ENCODE peak calls at places on chromosomes 6 and 20, in seven cellular contexts. One of them, this sample, is unnamed. For H3K4me1, the result is how much of the 10 kb centered on the place peaks cover.

GRCh38 chr6:83424392-83425018 is 6.3 kb downstream of the ME1 start:
- DNase-seq in K562: no peak
- DNase-seq in cardiac muscle cell: no peak
- DNase-seq in A673: no peak
- DNase-seq in fibroblast of lung: no peak
- DNase-seq in tibial artery: no peak
- DNase-seq in SJSA1: no peak
- DNase-seq in this sample: no peak

GRCh38 chr20:43006651-43007375 is 182.9 kb downstream of the PTPRT start:
- DNase-seq in A673: no peak
- DNase-seq in K562: no peak
- DNase-seq in SJSA1: no peak
- DNase-seq in tibial artery: no peak
- DNase-seq in fibroblast of lung: no peak
- DNase-seq in cardiac muscle cell: no peak
- DNase-seq in this sample: no peak

GRCh38 chr6:144952456-144953240 is 667.5 kb downstream of the UTRN start:
- DNase-seq in K562: no peak
- DNase-seq in cardiac muscle cell: no peak
- DNase-seq in A673: peak
- DNase-seq in SJSA1: no peak
- DNase-seq in tibial artery: no peak
- DNase-seq in fibroblast of lung: no peak
- DNase-seq in this sample: no peak

GRCh38 chr20:17525650-17526049 is 5.5 kb downstream of the BFSP1 start:
- DNase-seq in fibroblast of lung: peak
- DNase-seq in A673: peak
- DNase-seq in tibial artery: no peak
- DNase-seq in K562: peak
- DNase-seq in SJSA1: no peak
- DNase-seq in cardiac muscle cell: peak
- DNase-seq in this sample: peak

GRCh38 chr6:40295251-40295949 is 291.8 kb downstream of the LRFN2 start:
- DNase-seq in tibial artery: no peak
- DNase-seq in cardiac muscle cell: no peak
- DNase-seq in fibroblast of lung: no peak
- DNase-seq in A673: peak
- DNase-seq in K562: no peak
- DNase-seq in SJSA1: no peak
- DNase-seq in this sample: no peak

GRCh38 chr6:35089216-35089934 is 51.8 kb downstream of the TCP11 start:
- DNase-seq in fibroblast of lung: no peak
- DNase-seq in SJSA1: no peak
- DNase-seq in tibial artery: no peak
- DNase-seq in cardiac muscle cell: no peak
- DNase-seq in K562: no peak
- DNase-seq in A673: no peak
- DNase-seq in this sample: no peak

GRCh38 chr6:22008248-22008836 is 288.5 kb downstream of the PRL start:
- DNase-seq in SJSA1: no peak
- DNase-seq in A673: no peak
- DNase-seq in tibial artery: no peak
- DNase-seq in cardiac muscle cell: no peak
- DNase-seq in K562: no peak
- DNase-seq in fibroblast of lung: peak
- DNase-seq in this sample: no peak

GRCh38 chr6:93496548-93496947 is 77.2 kb upstream of the EPHA7 start:
- DNase-seq in tibial artery: no peak
- DNase-seq in A673: peak
- DNase-seq in fibroblast of lung: no peak
- DNase-seq in cardiac muscle cell: no peak
- DNase-seq in K562: no peak
- DNase-seq in SJSA1: no peak
- DNase-seq in this sample: no peak

GRCh38 chr6:151374024-151374423 is 17.3 kb downstream of the ZBTB2 start:
- DNase-seq in SJSA1: no peak
- DNase-seq in K562: peak
- DNase-seq in A673: no peak
- DNase-seq in cardiac muscle cell: no peak
- DNase-seq in tibial artery: no peak
- DNase-seq in fibroblast of lung: no peak
- DNase-seq in this sample: no peak

GRCh38 chr20:59138114-59138602 is 25.5 kb upstream of the ZNF831 start:
- DNase-seq in cardiac muscle cell: no peak
- DNase-seq in fibroblast of lung: no peak
- DNase-seq in SJSA1: no peak
- DNase-seq in K562: no peak
- DNase-seq in A673: no peak
- DNase-seq in tibial artery: no peak
- DNase-seq in this sample: no peak

GRCh38 chr20:47784599-47785320 is 521 bp downstream of the SULF2 start:
- DNase-seq in cardiac muscle cell: peak
- DNase-seq in K562: no peak
- DNase-seq in A673: peak
- DNase-seq in SJSA1: peak
- DNase-seq in fibroblast of lung: peak
- DNase-seq in tibial artery: no peak
- DNase-seq in this sample: no peak

GRCh38 chr6:71125216-71125615 is 163.4 kb upstream of the OGFRL1 start:
- DNase-seq in cardiac muscle cell: no peak
- DNase-seq in tibial artery: no peak
- DNase-seq in fibroblast of lung: no peak
- DNase-seq in SJSA1: no peak
- DNase-seq in A673: no peak
- DNase-seq in K562: no peak
- DNase-seq in this sample: no peak

GRCh38 chr6:128252293-128253176 is 267.9 kb downstream of the PTPRK start:
- DNase-seq in tibial artery: no peak
- DNase-seq in A673: no peak
- DNase-seq in K562: no peak
- DNase-seq in SJSA1: no peak
- DNase-seq in cardiac muscle cell: no peak
- DNase-seq in fibroblast of lung: peak
- DNase-seq in this sample: no peak

GRCh38 chr6:149489967-149490366 is 5.2 kb upstream of the ZC3H12D start:
- DNase-seq in fibroblast of lung: no peak
- DNase-seq in SJSA1: no peak
- DNase-seq in tibial artery: no peak
- DNase-seq in A673: no peak
- DNase-seq in K562: no peak
- DNase-seq in cardiac muscle cell: no peak
- DNase-seq in this sample: no peak

DNA sequence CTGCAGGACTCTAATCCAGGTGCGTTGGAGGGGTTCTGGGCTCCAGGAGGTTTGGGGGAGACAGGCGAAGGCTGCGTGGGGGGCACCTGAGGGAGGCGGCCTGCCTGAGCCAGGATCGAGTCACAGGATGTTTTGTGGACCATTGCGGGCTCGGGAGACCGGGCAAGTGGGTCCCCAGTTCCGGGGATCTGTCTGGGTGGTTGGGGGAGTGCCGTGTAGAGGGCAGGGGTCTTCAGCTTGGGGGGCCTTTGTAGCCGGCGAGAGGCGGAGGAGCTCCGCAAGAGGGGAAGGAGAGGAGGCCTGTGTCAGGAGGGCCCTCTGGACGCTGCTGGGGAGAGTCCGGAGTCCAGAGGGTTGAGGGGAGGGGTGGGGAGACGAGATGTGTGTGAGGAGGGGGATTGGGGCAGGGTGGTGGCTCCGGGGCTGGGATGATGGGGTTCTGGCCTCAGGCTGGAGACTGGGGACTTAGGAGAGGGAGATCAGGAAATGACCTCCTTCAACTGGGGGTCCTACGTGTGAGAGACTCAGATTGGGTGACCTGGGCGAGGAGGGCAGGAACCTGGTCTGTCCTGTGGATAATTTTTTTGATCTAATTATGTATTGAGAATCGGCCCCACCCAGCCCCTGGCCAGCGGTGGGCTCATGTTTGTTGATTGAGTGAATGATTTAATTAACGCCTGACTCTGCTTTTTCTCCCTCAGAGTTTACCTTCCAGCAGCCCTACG is 505 bp downstream of the SNAI1 start:
- DNase-seq in A673: no peak
- DNase-seq in cardiac muscle cell: peak
- DNase-seq in fibroblast of lung: no peak
- DNase-seq in SJSA1: no peak
- DNase-seq in K562: peak
- DNase-seq in tibial artery: no peak
- DNase-seq in this sample: no peak
- H3K4me3 ChIP-seq in A673: peak
- H3K4me3 ChIP-seq in cardiac muscle cell: peak
- H3K4me3 ChIP-seq in fibroblast of lung: peak
- H3K4me3 ChIP-seq in SJSA1: peak
- H3K4me3 ChIP-seq in K562: peak
- H3K4me3 ChIP-seq in tibial artery: peak
- H3K4me3 ChIP-seq in this sample: peak

GRCh38 chr20:364905-365794 is 15.4 kb upstream of the TRIB3 start:
- DNase-seq in SJSA1: no peak
- DNase-seq in tibial artery: no peak
- DNase-seq in fibroblast of lung: peak
- DNase-seq in K562: peak
- DNase-seq in cardiac muscle cell: no peak
- DNase-seq in A673: no peak
- DNase-seq in this sample: no peak

GRCh38 chr20:367486-367887 is 13.1 kb upstream of the TRIB3 start:
- DNase-seq in cardiac muscle cell: no peak
- DNase-seq in SJSA1: no peak
- DNase-seq in K562: no peak
- DNase-seq in A673: no peak
- DNase-seq in fibroblast of lung: no peak
- DNase-seq in tibial artery: no peak
- DNase-seq in this sample: no peak

GRCh38 chr20:363319-364078 is 16.6 kb downstream of the NRSN2 start:
- DNase-seq in cardiac muscle cell: no peak
- DNase-seq in A673: no peak
- DNase-seq in tibial artery: no peak
- DNase-seq in SJSA1: no peak
- DNase-seq in fibroblast of lung: no peak
- DNase-seq in K562: no peak
- DNase-seq in this sample: no peak

GRCh38 chr20:366719-367485 is 13.7 kb upstream of the TRIB3 start:
- DNase-seq in fibroblast of lung: no peak
- DNase-seq in A673: no peak
- DNase-seq in SJSA1: no peak
- DNase-seq in cardiac muscle cell: no peak
- DNase-seq in K562: no peak
- DNase-seq in tibial artery: no peak
- DNase-seq in this sample: no peak

DNA sequence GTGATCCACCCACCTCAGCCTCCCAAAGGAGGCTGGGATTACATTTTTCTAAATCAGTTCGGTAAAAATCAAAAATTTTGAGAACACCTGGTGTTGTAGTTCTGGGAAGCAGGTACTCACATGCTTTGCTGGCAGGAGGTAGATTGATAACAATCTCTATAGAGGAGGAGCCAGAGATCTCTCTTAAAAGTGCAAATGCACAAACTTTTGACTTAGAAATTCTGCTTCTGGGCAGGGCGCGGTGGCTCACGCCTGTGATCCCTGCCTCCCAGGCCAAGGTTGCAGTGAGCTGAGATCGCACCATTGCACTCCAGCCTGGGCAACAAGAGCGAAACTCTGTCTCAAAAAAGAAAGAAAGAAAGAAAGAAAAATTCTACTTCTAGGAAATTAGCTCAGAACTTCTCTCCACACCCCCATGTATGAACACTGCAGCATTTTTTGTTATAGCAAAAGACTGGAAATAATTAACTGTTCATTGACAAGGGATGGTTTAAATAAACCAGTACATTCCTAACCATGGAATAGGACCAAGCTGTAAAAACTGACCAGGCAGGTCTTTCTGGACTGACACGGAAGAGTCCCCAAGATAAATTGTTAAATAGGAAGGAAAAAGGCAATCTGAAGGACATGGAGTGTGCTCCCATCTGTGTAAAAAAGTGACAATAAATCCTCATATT is 14.4 kb upstream of the TRIB3 start:
- DNase-seq in K562: no peak
- DNase-seq in fibroblast of lung: no peak
- DNase-seq in SJSA1: no peak
- DNase-seq in A673: no peak
- DNase-seq in tibial artery: no peak
- DNase-seq in cardiac muscle cell: no peak
- DNase-seq in this sample: no peak
- H3K4me1 ChIP-seq in K562: half or more
- H3K4me1 ChIP-seq in fibroblast of lung: under half
- H3K4me1 ChIP-seq in SJSA1: under half
- H3K4me1 ChIP-seq in A673: under half
- H3K4me1 ChIP-seq in tibial artery: under half
- H3K4me1 ChIP-seq in cardiac muscle cell: under half
- H3K4me1 ChIP-seq in this sample: under half

GRCh38 chr20:44166477-44166876 is 20.5 kb downstream of the JPH2 start:
- DNase-seq in cardiac muscle cell: peak
- DNase-seq in A673: peak
- DNase-seq in fibroblast of lung: peak
- DNase-seq in tibial artery: peak
- DNase-seq in SJSA1: peak
- DNase-seq in K562: no peak
- DNase-seq in this sample: no peak

GRCh38 chr20:44170796-44171410 is 16.1 kb downstream of the JPH2 start:
- DNase-seq in SJSA1: no peak
- DNase-seq in fibroblast of lung: no peak
- DNase-seq in cardiac muscle cell: no peak
- DNase-seq in tibial artery: no peak
- DNase-seq in K562: no peak
- DNase-seq in A673: peak
- DNase-seq in this sample: no peak

GRCh38 chr20:44160133-44160532 is 26.9 kb downstream of the JPH2 start:
- DNase-seq in K562: no peak
- DNase-seq in tibial artery: no peak
- DNase-seq in cardiac muscle cell: no peak
- DNase-seq in A673: no peak
- DNase-seq in SJSA1: no peak
- DNase-seq in fibroblast of lung: no peak
- DNase-seq in this sample: no peak

GRCh38 chr20:44167736-44168135 is 19.3 kb downstream of the JPH2 start:
- DNase-seq in SJSA1: no peak
- DNase-seq in tibial artery: no peak
- DNase-seq in fibroblast of lung: no peak
- DNase-seq in K562: no peak
- DNase-seq in A673: no peak
- DNase-seq in cardiac muscle cell: no peak
- DNase-seq in this sample: no peak

DNA sequence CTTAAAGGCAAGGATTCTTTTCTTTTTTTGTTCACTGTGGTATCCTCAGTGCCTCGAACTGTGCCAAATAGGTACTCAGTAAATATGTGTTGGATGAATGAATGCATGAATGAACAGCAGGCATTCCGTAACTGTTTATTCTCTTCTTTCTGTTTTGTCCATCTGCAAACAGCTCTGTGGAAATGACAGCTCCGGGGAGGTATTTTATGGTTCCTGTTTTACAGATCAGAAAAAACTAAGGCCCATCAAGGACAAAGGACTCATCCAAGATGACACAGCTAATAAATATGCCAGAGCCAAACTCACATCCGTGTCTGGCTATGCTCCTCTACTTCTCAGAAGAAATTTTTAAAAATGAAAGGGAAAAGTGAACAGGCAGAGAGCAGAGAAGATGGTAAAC is 21.0 kb downstream of the JPH2 start:
- DNase-seq in SJSA1: no peak
- DNase-seq in tibial artery: no peak
- DNase-seq in fibroblast of lung: peak
- DNase-seq in cardiac muscle cell: no peak
- DNase-seq in A673: peak
- DNase-seq in K562: no peak
- DNase-seq in this sample: no peak
- H3K4me3 ChIP-seq in SJSA1: peak
- H3K4me3 ChIP-seq in tibial artery: peak
- H3K4me3 ChIP-seq in fibroblast of lung: no peak
- H3K4me3 ChIP-seq in cardiac muscle cell: no peak
- H3K4me3 ChIP-seq in A673: no peak
- H3K4me3 ChIP-seq in K562: no peak
- H3K4me3 ChIP-seq in this sample: no peak

GRCh38 chr6:137968901-137969300 is 101.8 kb downstream of the TNFAIP3 start:
- DNase-seq in fibroblast of lung: peak
- DNase-seq in K562: peak
- DNase-seq in tibial artery: no peak
- DNase-seq in A673: no peak
- DNase-seq in cardiac muscle cell: no peak
- DNase-seq in SJSA1: no peak
- DNase-seq in this sample: no peak
- H3K4me1 ChIP-seq in fibroblast of lung: under half
- H3K4me1 ChIP-seq in K562: under half
- H3K4me1 ChIP-seq in tibial artery: under half
- H3K4me1 ChIP-seq in A673: under half
- H3K4me1 ChIP-seq in cardiac muscle cell: under half
- H3K4me1 ChIP-seq in SJSA1: under half
- H3K4me1 ChIP-seq in this sample: under half

This sample was measured in Peyer's patch.